ENCODE peak calls at places on chromosome 21, in seven cellular contexts. One of them, this sample, is unnamed.

GRCh38 chr21:35041122-35041521 is 8.0 kb downstream of the RUNX1 start:
- DNase-seq in GM23248: no peak
- DNase-seq in NT2/D1: no peak
- DNase-seq in spleen: no peak
- DNase-seq in CD8-positive, alpha-beta T cell: no peak
- DNase-seq in ovary: no peak
- DNase-seq in choroid plexus epithelial cell: no peak
- DNase-seq in this sample: no peak

GRCh38 chr21:35933466-35933865 is 126.9 kb downstream of the SETD4 start:
- DNase-seq in GM23248: peak
- DNase-seq in NT2/D1: no peak
- DNase-seq in spleen: no peak
- DNase-seq in CD8-positive, alpha-beta T cell: no peak
- DNase-seq in ovary: peak
- DNase-seq in choroid plexus epithelial cell: peak
- DNase-seq in this sample: no peak

GRCh38 chr21:19853709-19854575 is 1144.3 kb upstream of the NCAM2 start:
- DNase-seq in GM23248: no peak
- DNase-seq in NT2/D1: no peak
- DNase-seq in spleen: peak
- DNase-seq in CD8-positive, alpha-beta T cell: no peak
- DNase-seq in ovary: no peak
- DNase-seq in choroid plexus epithelial cell: no peak
- DNase-seq in this sample: no peak

GRCh38 chr21:14900058-14900457 is 164.7 kb downstream of the NRIP1 start:
- DNase-seq in GM23248: peak
- DNase-seq in NT2/D1: no peak
- DNase-seq in spleen: no peak
- DNase-seq in CD8-positive, alpha-beta T cell: no peak
- DNase-seq in ovary: no peak
- DNase-seq in choroid plexus epithelial cell: no peak
- DNase-seq in this sample: no peak

GRCh38 chr21:16308269-16308668 is 578.5 kb downstream of the USP25 start:
- DNase-seq in GM23248: peak
- DNase-seq in NT2/D1: no peak
- DNase-seq in spleen: no peak
- DNase-seq in CD8-positive, alpha-beta T cell: no peak
- DNase-seq in ovary: no peak
- DNase-seq in choroid plexus epithelial cell: peak
- DNase-seq in this sample: no peak

GRCh38 chr21:19529031-19529430 is 1125.4 kb upstream of the TMPRSS15 start:
- DNase-seq in GM23248: no peak
- DNase-seq in NT2/D1: no peak
- DNase-seq in spleen: no peak
- DNase-seq in CD8-positive, alpha-beta T cell: no peak
- DNase-seq in ovary: no peak
- DNase-seq in choroid plexus epithelial cell: no peak
- DNase-seq in this sample: no peak

GRCh38 chr21:32624726-32625125 is 12.5 kb upstream of the CFAP298 start:
- DNase-seq in GM23248: peak
- DNase-seq in NT2/D1: no peak
- DNase-seq in spleen: no peak
- DNase-seq in CD8-positive, alpha-beta T cell: no peak
- DNase-seq in ovary: no peak
- DNase-seq in choroid plexus epithelial cell: peak
- DNase-seq in this sample: no peak

GRCh38 chr21:25031750-25032149 is 575.5 kb downstream of the MRPL39 start:
- DNase-seq in GM23248: no peak
- DNase-seq in NT2/D1: no peak
- DNase-seq in spleen: no peak
- DNase-seq in CD8-positive, alpha-beta T cell: no peak
- DNase-seq in ovary: no peak
- DNase-seq in choroid plexus epithelial cell: no peak
- DNase-seq in this sample: no peak

GRCh38 chr21:23955130-23955873 is 1652.0 kb downstream of the MRPL39 start:
- DNase-seq in GM23248: no peak
- DNase-seq in NT2/D1: no peak
- DNase-seq in spleen: no peak
- DNase-seq in CD8-positive, alpha-beta T cell: no peak
- DNase-seq in ovary: no peak
- DNase-seq in choroid plexus epithelial cell: no peak
- DNase-seq in this sample: no peak

GRCh38 chr21:32311621-32312020 is 13.0 kb downstream of the MRAP start:
- DNase-seq in GM23248: no peak
- DNase-seq in NT2/D1: no peak
- DNase-seq in spleen: no peak
- DNase-seq in CD8-positive, alpha-beta T cell: no peak
- DNase-seq in ovary: no peak
- DNase-seq in choroid plexus epithelial cell: no peak
- DNase-seq in this sample: no peak

GRCh38 chr21:27796106-27796505 is 829.2 kb upstream of the ADAMTS5 start:
- DNase-seq in GM23248: peak
- DNase-seq in NT2/D1: no peak
- DNase-seq in spleen: no peak
- DNase-seq in CD8-positive, alpha-beta T cell: no peak
- DNase-seq in ovary: no peak
- DNase-seq in choroid plexus epithelial cell: no peak
- DNase-seq in this sample: no peak

GRCh38 chr21:15768045-15768601 is 38.3 kb downstream of the USP25 start:
- DNase-seq in GM23248: peak
- DNase-seq in NT2/D1: no peak
- DNase-seq in spleen: no peak
- DNase-seq in CD8-positive, alpha-beta T cell: no peak
- DNase-seq in ovary: no peak
- DNase-seq in choroid plexus epithelial cell: no peak
- DNase-seq in this sample: no peak

GRCh38 chr21:39676054-39676771 is 63.5 kb downstream of the B3GALT5 start:
- DNase-seq in GM23248: peak
- DNase-seq in NT2/D1: no peak
- DNase-seq in spleen: no peak
- DNase-seq in CD8-positive, alpha-beta T cell: no peak
- DNase-seq in ovary: no peak
- DNase-seq in choroid plexus epithelial cell: peak
- DNase-seq in this sample: no peak

GRCh38 chr21:17585875-17586450 is 26.7 kb downstream of the BTG3 start:
- DNase-seq in GM23248: peak
- DNase-seq in NT2/D1: peak
- DNase-seq in spleen: no peak
- DNase-seq in CD8-positive, alpha-beta T cell: no peak
- DNase-seq in ovary: no peak
- DNase-seq in choroid plexus epithelial cell: peak
- DNase-seq in this sample: no peak

GRCh38 chr21:28723666-28724065 is 269.0 kb downstream of the LTN1 start:
- DNase-seq in GM23248: no peak
- DNase-seq in NT2/D1: no peak
- DNase-seq in spleen: no peak
- DNase-seq in CD8-positive, alpha-beta T cell: no peak
- DNase-seq in ovary: no peak
- DNase-seq in choroid plexus epithelial cell: no peak
- DNase-seq in this sample: no peak

GRCh38 chr21:36704958-36705678 is 6.2 kb downstream of the SIM2 start:
- DNase-seq in GM23248: no peak
- DNase-seq in NT2/D1: no peak
- DNase-seq in spleen: no peak
- DNase-seq in CD8-positive, alpha-beta T cell: no peak
- DNase-seq in ovary: no peak
- DNase-seq in choroid plexus epithelial cell: no peak
- DNase-seq in this sample: no peak

GRCh38 chr21:32316363-32317215 is 17.9 kb downstream of the MRAP start:
- DNase-seq in GM23248: no peak
- DNase-seq in NT2/D1: no peak
- DNase-seq in spleen: no peak
- DNase-seq in CD8-positive, alpha-beta T cell: no peak
- DNase-seq in ovary: no peak
- DNase-seq in choroid plexus epithelial cell: no peak
- DNase-seq in this sample: no peak

GRCh38 chr21:34693192-34693810 is 24.5 kb downstream of the CLIC6 start:
- DNase-seq in GM23248: peak
- DNase-seq in NT2/D1: peak
- DNase-seq in spleen: no peak
- DNase-seq in CD8-positive, alpha-beta T cell: peak
- DNase-seq in ovary: no peak
- DNase-seq in choroid plexus epithelial cell: peak
- DNase-seq in this sample: no peak

GRCh38 chr21:32088471-32088870 is 190.4 kb downstream of the MIS18A start:
- DNase-seq in GM23248: no peak
- DNase-seq in NT2/D1: no peak
- DNase-seq in spleen: no peak
- DNase-seq in CD8-positive, alpha-beta T cell: no peak
- DNase-seq in ovary: no peak
- DNase-seq in choroid plexus epithelial cell: no peak
- DNase-seq in this sample: no peak

GRCh38 chr21:36247316-36247715 is 72.7 kb upstream of the MORC3 start:
- DNase-seq in GM23248: no peak
- DNase-seq in NT2/D1: no peak
- DNase-seq in spleen: no peak
- DNase-seq in CD8-positive, alpha-beta T cell: no peak
- DNase-seq in ovary: no peak
- DNase-seq in choroid plexus epithelial cell: peak
- DNase-seq in this sample: no peak

GRCh38 chr21:37227071-37228002 is 39.8 kb downstream of the VPS26C start:
- DNase-seq in GM23248: no peak
- DNase-seq in NT2/D1: no peak
- DNase-seq in spleen: no peak
- DNase-seq in CD8-positive, alpha-beta T cell: no peak
- DNase-seq in ovary: no peak
- DNase-seq in choroid plexus epithelial cell: no peak
- DNase-seq in this sample: no peak

GRCh38 chr21:43866659-43867331 is 1.8 kb downstream of the AGPAT3 start:
- DNase-seq in GM23248: no peak
- DNase-seq in NT2/D1: no peak
- DNase-seq in spleen: peak
- DNase-seq in CD8-positive, alpha-beta T cell: peak
- DNase-seq in ovary: no peak
- DNase-seq in choroid plexus epithelial cell: peak
- DNase-seq in this sample: peak

GRCh38 chr21:38380391-38381137 is 117.7 kb downstream of the ERG start:
- DNase-seq in GM23248: peak
- DNase-seq in NT2/D1: no peak
- DNase-seq in spleen: no peak
- DNase-seq in CD8-positive, alpha-beta T cell: no peak
- DNase-seq in ovary: no peak
- DNase-seq in choroid plexus epithelial cell: peak
- DNase-seq in this sample: no peak

GRCh38 chr21:16535100-16535418 is 805.3 kb downstream of the USP25 start:
- DNase-seq in GM23248: peak
- DNase-seq in NT2/D1: no peak
- DNase-seq in spleen: no peak
- DNase-seq in CD8-positive, alpha-beta T cell: no peak
- DNase-seq in ovary: peak
- DNase-seq in choroid plexus epithelial cell: peak
- DNase-seq in this sample: peak

GRCh38 chr21:45818276-45818903 is 163.2 kb upstream of the COL6A1 start:
- DNase-seq in GM23248: peak
- DNase-seq in NT2/D1: no peak
- DNase-seq in spleen: no peak
- DNase-seq in CD8-positive, alpha-beta T cell: no peak
- DNase-seq in ovary: no peak
- DNase-seq in choroid plexus epithelial cell: peak
- DNase-seq in this sample: no peak
- H3K4me3 ChIP-seq in GM23248: no peak
- H3K4me3 ChIP-seq in NT2/D1: no peak
- H3K4me3 ChIP-seq in spleen: no peak
- H3K4me3 ChIP-seq in CD8-positive, alpha-beta T cell: no peak
- H3K4me3 ChIP-seq in ovary: no peak
- H3K4me3 ChIP-seq in choroid plexus epithelial cell: no peak
- H3K4me3 ChIP-seq in this sample: no peak

DNA sequence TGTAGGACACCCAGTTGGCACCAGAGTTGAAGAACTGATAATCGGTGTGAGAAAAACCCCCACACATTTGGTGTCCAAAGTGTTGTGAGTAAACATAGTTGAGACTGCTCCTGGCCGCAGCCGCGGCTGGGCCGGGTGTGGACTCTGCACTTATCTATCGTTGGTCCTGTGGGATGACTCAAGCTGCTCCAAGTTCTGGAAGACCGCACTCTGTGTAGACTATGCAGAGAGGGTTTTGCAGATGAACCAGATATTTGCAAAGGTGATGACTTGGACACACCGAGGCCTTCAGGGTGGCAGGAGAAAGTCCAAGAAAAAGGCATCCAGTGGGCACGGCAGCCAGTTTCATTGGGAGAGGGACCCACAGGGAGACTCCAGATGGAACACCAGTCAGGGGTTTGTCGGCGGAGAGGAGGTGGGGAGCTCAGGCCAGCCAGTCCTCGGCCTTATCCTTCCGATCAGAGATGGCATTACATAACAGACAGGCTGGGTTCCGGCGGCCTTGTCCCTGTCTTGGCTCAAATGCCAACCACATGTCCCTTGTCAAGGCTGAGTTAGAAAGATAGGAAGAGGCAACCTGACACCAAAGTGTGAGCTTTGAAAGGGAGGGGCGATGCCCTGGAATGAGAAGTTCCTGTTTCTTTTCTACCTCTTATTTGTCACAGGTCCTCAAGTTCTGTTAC is 21.1 kb downstream of the C2CD2 start:
- DNase-seq in GM23248: peak
- DNase-seq in NT2/D1: no peak
- DNase-seq in spleen: peak
- DNase-seq in CD8-positive, alpha-beta T cell: no peak
- DNase-seq in ovary: peak
- DNase-seq in choroid plexus epithelial cell: peak
- DNase-seq in this sample: no peak
- H3K4me3 ChIP-seq in GM23248: peak
- H3K4me3 ChIP-seq in NT2/D1: no peak
- H3K4me3 ChIP-seq in spleen: no peak
- H3K4me3 ChIP-seq in CD8-positive, alpha-beta T cell: no peak
- H3K4me3 ChIP-seq in ovary: no peak
- H3K4me3 ChIP-seq in choroid plexus epithelial cell: no peak
- H3K4me3 ChIP-seq in this sample: no peak

GRCh38 chr21:46096997-46097825 is 701 bp upstream of the COL6A2 start:
- DNase-seq in GM23248: peak
- DNase-seq in NT2/D1: no peak
- DNase-seq in spleen: peak
- DNase-seq in CD8-positive, alpha-beta T cell: peak
- DNase-seq in ovary: peak
- DNase-seq in choroid plexus epithelial cell: no peak
- DNase-seq in this sample: peak
- H3K4me3 ChIP-seq in GM23248: peak
- H3K4me3 ChIP-seq in NT2/D1: peak
- H3K4me3 ChIP-seq in spleen: peak
- H3K4me3 ChIP-seq in CD8-positive, alpha-beta T cell: no peak
- H3K4me3 ChIP-seq in ovary: peak
- H3K4me3 ChIP-seq in choroid plexus epithelial cell: peak
- H3K4me3 ChIP-seq in this sample: peak

DNA sequence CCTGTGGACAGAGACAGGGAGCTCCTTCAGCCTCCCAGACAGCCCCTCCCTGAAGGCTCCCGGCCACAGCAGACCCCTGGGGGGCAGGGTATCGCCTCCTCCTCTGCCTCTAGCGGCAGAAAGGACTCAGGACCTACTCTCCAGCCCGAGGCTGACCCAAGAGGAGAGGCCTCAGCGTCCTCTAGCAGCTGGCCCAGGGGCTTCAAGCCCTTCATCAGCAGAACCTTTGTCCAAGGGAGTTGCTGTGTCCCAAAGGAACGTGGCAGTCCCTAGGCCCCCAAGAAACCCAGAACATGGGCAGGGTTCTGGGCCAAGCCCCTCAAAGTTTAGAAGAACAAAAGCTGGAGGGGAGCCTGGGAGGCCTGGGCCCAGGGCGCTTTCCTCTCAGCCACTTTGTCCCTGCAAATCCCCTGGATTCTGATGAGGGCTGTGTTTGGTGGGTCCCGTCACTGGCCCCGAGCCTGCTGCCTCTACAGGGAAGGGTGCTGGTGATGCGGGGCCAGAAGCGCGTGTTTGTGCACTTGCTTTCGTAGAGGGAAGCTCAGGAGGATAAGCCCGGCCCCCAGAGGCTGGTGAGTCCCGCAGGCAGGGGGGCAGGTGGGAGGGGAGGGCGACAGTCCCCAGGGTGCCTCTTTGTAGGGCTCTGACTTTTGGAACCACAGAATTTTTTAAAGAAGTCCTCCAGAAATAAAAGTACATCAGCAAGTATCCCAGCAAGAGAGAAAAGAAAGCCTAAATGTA is 13.3 kb downstream of the ITGB2 start:
- DNase-seq in GM23248: no peak
- DNase-seq in NT2/D1: no peak
- DNase-seq in spleen: peak
- DNase-seq in CD8-positive, alpha-beta T cell: no peak
- DNase-seq in ovary: no peak
- DNase-seq in choroid plexus epithelial cell: no peak
- DNase-seq in this sample: no peak
- H3K4me3 ChIP-seq in GM23248: no peak
- H3K4me3 ChIP-seq in NT2/D1: no peak
- H3K4me3 ChIP-seq in spleen: peak
- H3K4me3 ChIP-seq in CD8-positive, alpha-beta T cell: no peak
- H3K4me3 ChIP-seq in ovary: no peak
- H3K4me3 ChIP-seq in choroid plexus epithelial cell: no peak
- H3K4me3 ChIP-seq in this sample: no peak